ENCODE peak calls at places on chromosome X, in five cellular contexts. I is T-helper 1 cell, T is EL, U is K562, L is LoVo. Q is an unnamed sample.

GRCh38 chrX:10542549-10542948 is 77.8 kb downstream of the MID1 start:
- DNase-seq in L (no peak), T (no peak), I (no peak), U (no peak), Q (no peak)

GRCh38 chrX:312621-313331 is 5.8 kb downstream of the GTPBP6 start:
- DNase-seq in T (no peak), L (no peak), I (no peak), U (no peak), Q (no peak)

GRCh38 chrX:44503550-44503949 is 39.1 kb downstream of the FUNDC1 start:
- DNase-seq in U (no peak), I (no peak), L (no peak), T (no peak), Q (no peak)

GRCh38 chrX:69029696-69030245 is 135.5 kb downstream of the PJA1 start:
- DNase-seq in I (no peak), T (no peak), L (no peak), U (no peak), Q (no peak)

GRCh38 chrX:150489359-150490015 is 78.9 kb upstream of the MTM1 start:
- DNase-seq in U (no peak), I (no peak), L (no peak), T (no peak), Q (no peak)

GRCh38 chrX:10841579-10841978 is 221.2 kb upstream of the MID1 start:
- DNase-seq in T (no peak), U (no peak), I (no peak), L (no peak), Q (no peak)

GRCh38 chrX:153774576-153775292 is 6.1 kb upstream of the SRPK3 start:
- DNase-seq in L (no peak), T (no peak), I (no peak), U (no peak), Q (no peak)

GRCh38 chrX:25599061-25599460 is 539.1 kb upstream of the MAGEB18 start:
- DNase-seq in L (no peak), I (no peak), T (no peak), U (no peak), Q (no peak)

GRCh38 chrX:3697701-3698279 is 15.7 kb downstream of the PRKX start:
- DNase-seq in I (no peak), L (no peak), T (peak), U (no peak), Q (no peak)

GRCh38 chrX:103362504-103362903 is 6.2 kb downstream of the TCEAL9 start:
- DNase-seq in L (peak), I (no peak), U (no peak), T (peak), Q (peak)

GRCh38 chrX:97529801-97530200 is 646.1 kb downstream of the RPA4 start:
- DNase-seq in U (no peak), T (no peak), I (no peak), L (no peak), Q (no peak)

GRCh38 chrX:119226431-119226830 is 9.7 kb upstream of the PGRMC1 start:
- DNase-seq in I (no peak), L (no peak), U (no peak), T (no peak), Q (no peak)

Q was measured in NCI-H460.